ENCODE peak calls at places on chromosomes 3 and 15, in seven cellular contexts. One of them, this sample, is unnamed.
A peak's percentile ranks its signal among the peaks of the same experiment; 100 is the strongest.

GRCh38 chr3:57862894-57863293 is 106.8 kb downstream of the SLMAP start:
- DNase-seq in colonic mucosa: no peak
- DNase-seq in transverse colon: no peak
- DNase-seq in adipocyte: no peak
- DNase-seq in H1: no peak
- DNase-seq in aorta: no peak
- DNase-seq in body of pancreas: no peak
- DNase-seq in this sample: no peak

GRCh38 chr3:33287672-33288282 is 10.5 kb downstream of the FBXL2 start:
- DNase-seq in adipocyte: no peak
- DNase-seq in colonic mucosa: no peak
- DNase-seq in aorta: no peak
- DNase-seq in H1: no peak
- DNase-seq in transverse colon: no peak
- DNase-seq in body of pancreas: no peak
- DNase-seq in this sample: no peak

GRCh38 chr3:46893763-46894162 is 16.2 kb downstream of the PTH1R start:
- DNase-seq in body of pancreas: no peak
- DNase-seq in colonic mucosa: no peak
- DNase-seq in transverse colon: no peak
- DNase-seq in adipocyte: no peak
- DNase-seq in aorta: peak; percentile 43
- DNase-seq in H1: no peak
- DNase-seq in this sample: peak; percentile 63

GRCh38 chr3:169310190-169310918 is 353.2 kb downstream of the MECOM start:
- DNase-seq in adipocyte: no peak
- DNase-seq in colonic mucosa: no peak
- DNase-seq in body of pancreas: no peak
- DNase-seq in aorta: no peak
- DNase-seq in transverse colon: no peak
- DNase-seq in H1: no peak
- DNase-seq in this sample: no peak

GRCh38 chr3:140943781-140944547 is 2.3 kb downstream of the SLC25A36 start:
- DNase-seq in body of pancreas: no peak
- DNase-seq in aorta: no peak
- DNase-seq in H1: no peak
- DNase-seq in adipocyte: no peak
- DNase-seq in colonic mucosa: no peak
- DNase-seq in transverse colon: no peak
- DNase-seq in this sample: no peak

GRCh38 chr15:72953306-72953705 is 99.0 kb upstream of the NEO1 start:
- DNase-seq in transverse colon: no peak
- DNase-seq in aorta: no peak
- DNase-seq in body of pancreas: no peak
- DNase-seq in colonic mucosa: no peak
- DNase-seq in H1: no peak
- DNase-seq in adipocyte: no peak
- DNase-seq in this sample: no peak

GRCh38 chr15:80404057-80404718 is at the start of gene ARNT2:
- DNase-seq in aorta: no peak
- DNase-seq in colonic mucosa: no peak
- DNase-seq in adipocyte: peak; percentile 73
- DNase-seq in body of pancreas: peak; percentile 33
- DNase-seq in transverse colon: no peak
- DNase-seq in H1: no peak
- DNase-seq in this sample: peak; percentile 68

GRCh38 chr3:181808053-181808452 is 96.3 kb downstream of the SOX2 start:
- DNase-seq in adipocyte: no peak
- DNase-seq in body of pancreas: no peak
- DNase-seq in transverse colon: no peak
- DNase-seq in colonic mucosa: no peak
- DNase-seq in aorta: no peak
- DNase-seq in H1: no peak
- DNase-seq in this sample: no peak

GRCh38 chr3:182248349-182248880 is 536.7 kb downstream of the SOX2 start:
- DNase-seq in colonic mucosa: peak; percentile 18
- DNase-seq in adipocyte: peak; percentile 5
- DNase-seq in H1: no peak
- DNase-seq in aorta: no peak
- DNase-seq in body of pancreas: no peak
- DNase-seq in transverse colon: no peak
- DNase-seq in this sample: no peak

GRCh38 chr3:192921793-192922192 is 4.1 kb upstream of the MB21D2 start:
- DNase-seq in transverse colon: no peak
- DNase-seq in body of pancreas: no peak
- DNase-seq in H1: no peak
- DNase-seq in aorta: no peak
- DNase-seq in adipocyte: no peak
- DNase-seq in colonic mucosa: no peak
- DNase-seq in this sample: no peak

GRCh38 chr3:53694648-53695356 is 151.4 kb downstream of the CHDH start:
- DNase-seq in H1: no peak
- DNase-seq in adipocyte: no peak
- DNase-seq in transverse colon: no peak
- DNase-seq in body of pancreas: no peak
- DNase-seq in colonic mucosa: no peak
- DNase-seq in aorta: no peak
- DNase-seq in this sample: no peak

GRCh38 chr3:8539419-8539818 is 37.8 kb downstream of the LMCD1 start:
- DNase-seq in body of pancreas: no peak
- DNase-seq in adipocyte: peak; percentile 37
- DNase-seq in aorta: no peak
- DNase-seq in colonic mucosa: no peak
- DNase-seq in transverse colon: no peak
- DNase-seq in H1: no peak
- DNase-seq in this sample: no peak

GRCh38 chr3:153209596-153209995 is 47.6 kb downstream of the RAP2B start:
- DNase-seq in colonic mucosa: no peak
- DNase-seq in adipocyte: peak; percentile 54
- DNase-seq in transverse colon: no peak
- DNase-seq in body of pancreas: no peak
- DNase-seq in H1: peak; percentile 79
- DNase-seq in aorta: peak; percentile 66
- DNase-seq in this sample: no peak

GRCh38 chr15:27694506-27695077 is 404.5 kb downstream of the OCA2 start:
- DNase-seq in adipocyte: no peak
- DNase-seq in colonic mucosa: no peak
- DNase-seq in H1: no peak
- DNase-seq in body of pancreas: no peak
- DNase-seq in transverse colon: no peak
- DNase-seq in aorta: no peak
- DNase-seq in this sample: no peak

GRCh38 chr3:12532182-12532581 is 13.1 kb downstream of the MKRN2OS start:
- DNase-seq in H1: no peak
- DNase-seq in adipocyte: no peak
- DNase-seq in colonic mucosa: no peak
- DNase-seq in transverse colon: no peak
- DNase-seq in aorta: no peak
- DNase-seq in body of pancreas: no peak
- DNase-seq in this sample: no peak

GRCh38 chr3:10761583-10761982 is 54.4 kb upstream of the SLC6A11 start:
- DNase-seq in body of pancreas: no peak
- DNase-seq in adipocyte: no peak
- DNase-seq in H1: no peak
- DNase-seq in colonic mucosa: no peak
- DNase-seq in transverse colon: no peak
- DNase-seq in aorta: no peak
- DNase-seq in this sample: no peak

GRCh38 chr3:176663376-176663775 is 533.9 kb downstream of the TBL1XR1 start:
- DNase-seq in adipocyte: peak; percentile 28
- DNase-seq in transverse colon: no peak
- DNase-seq in body of pancreas: no peak
- DNase-seq in aorta: no peak
- DNase-seq in colonic mucosa: no peak
- DNase-seq in H1: no peak
- DNase-seq in this sample: no peak

GRCh38 chr3:49841126-49841525 is 15.2 kb downstream of the TRAIP start:
- DNase-seq in aorta: no peak
- DNase-seq in transverse colon: no peak
- DNase-seq in adipocyte: peak; percentile 12
- DNase-seq in H1: peak; percentile 9
- DNase-seq in body of pancreas: no peak
- DNase-seq in colonic mucosa: no peak
- DNase-seq in this sample: no peak

GRCh38 chr15:40755821-40756220 is 767 bp upstream of the RMDN3 start:
- DNase-seq in body of pancreas: no peak
- DNase-seq in colonic mucosa: no peak
- DNase-seq in H1: no peak
- DNase-seq in transverse colon: no peak
- DNase-seq in aorta: no peak
- DNase-seq in adipocyte: no peak
- DNase-seq in this sample: no peak

GRCh38 chr15:40754574-40754882 is 526 bp downstream of the RMDN3 start:
- DNase-seq in aorta: no peak
- DNase-seq in transverse colon: peak; percentile 54
- DNase-seq in H1: no peak
- DNase-seq in body of pancreas: peak; percentile 37
- DNase-seq in colonic mucosa: peak; percentile 48
- DNase-seq in adipocyte: peak; percentile 58
- DNase-seq in this sample: no peak

GRCh38 chr15:40759961-40760360 is 3.9 kb upstream of the GCHFR start:
- DNase-seq in H1: no peak
- DNase-seq in aorta: no peak
- DNase-seq in body of pancreas: no peak
- DNase-seq in adipocyte: no peak
- DNase-seq in transverse colon: no peak
- DNase-seq in colonic mucosa: no peak
- DNase-seq in this sample: no peak

GRCh38 chr15:40754883-40755815 is at the start of gene RMDN3:
- DNase-seq in colonic mucosa: peak; percentile 95
- DNase-seq in H1: peak; percentile 84
- DNase-seq in transverse colon: peak; percentile 95
- DNase-seq in aorta: peak; percentile 96
- DNase-seq in body of pancreas: peak; percentile 94
- DNase-seq in adipocyte: peak; percentile 99
- DNase-seq in this sample: peak; percentile 94

DNA sequence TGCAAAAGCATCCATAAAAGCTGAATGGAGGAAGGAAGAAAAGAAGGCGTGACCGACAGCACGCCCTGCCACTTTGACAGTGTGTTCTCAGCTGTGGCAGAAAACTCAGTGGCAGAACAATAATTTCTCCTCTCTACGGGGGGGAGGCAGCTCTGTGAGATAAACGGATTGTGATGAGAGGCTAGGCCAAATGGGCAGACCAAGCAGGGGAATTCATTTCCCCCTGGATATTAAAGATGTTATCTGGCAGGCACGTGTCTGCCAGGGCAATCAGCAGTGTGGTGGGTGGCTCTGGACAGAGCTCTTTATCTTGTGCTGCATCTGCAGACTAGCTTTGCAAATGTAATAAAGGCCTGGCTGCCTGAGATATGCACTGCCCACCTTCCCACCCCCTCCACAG is 1.9 kb upstream of the RMDN3 start:
- DNase-seq in aorta: no peak
- DNase-seq in colonic mucosa: no peak
- DNase-seq in H1: no peak
- DNase-seq in adipocyte: no peak
- DNase-seq in transverse colon: no peak
- DNase-seq in body of pancreas: no peak
- DNase-seq in this sample: no peak
- H3K4me1 ChIP-seq in aorta: no peaks in the 10 kb centered on the region
- H3K4me1 ChIP-seq in colonic mucosa: no peaks in the 10 kb centered on the region
- H3K4me1 ChIP-seq in H1: no peaks in the 10 kb centered on the region
- H3K4me1 ChIP-seq in adipocyte: peaks cover 10% of the 10 kb centered on the region
- H3K4me1 ChIP-seq in transverse colon: peaks cover 10% of the 10 kb centered on the region
- H3K4me1 ChIP-seq in body of pancreas: peaks cover 27% of the 10 kb centered on the region
- H3K4me1 ChIP-seq in this sample: no peaks in the 10 kb centered on the region

DNA sequence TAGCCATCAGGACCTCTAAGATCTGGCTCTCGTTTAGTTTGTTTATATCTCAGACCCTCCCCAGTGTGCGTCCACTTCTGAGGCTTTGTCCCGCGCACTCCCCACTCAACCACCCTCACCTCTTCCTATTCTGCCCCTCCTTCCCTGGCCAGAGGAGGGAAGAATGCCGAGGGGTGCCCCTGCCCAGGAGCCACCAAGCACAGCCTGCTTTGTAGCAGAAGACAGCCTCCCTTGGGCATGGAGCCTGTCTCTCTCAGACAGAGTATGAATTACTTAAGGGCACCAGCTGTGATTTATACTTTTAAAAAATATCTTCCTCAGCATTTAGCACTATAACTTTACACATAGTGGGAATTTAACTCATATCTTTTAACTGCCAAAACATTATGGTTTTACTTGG is 6.0 kb downstream of the TMEM266 start:
- DNase-seq in colonic mucosa: no peak
- DNase-seq in body of pancreas: no peak
- DNase-seq in aorta: no peak
- DNase-seq in transverse colon: no peak
- DNase-seq in H1: no peak
- DNase-seq in adipocyte: no peak
- DNase-seq in this sample: no peak
- H3K27me3 ChIP-seq in colonic mucosa: peaks cover 8% of the 10 kb centered on the region
- H3K27me3 ChIP-seq in body of pancreas: peaks cover 1% of the 10 kb centered on the region
- H3K27me3 ChIP-seq in aorta: no peaks in the 10 kb centered on the region
- H3K27me3 ChIP-seq in transverse colon: peaks cover 50% of the 10 kb centered on the region
- H3K27me3 ChIP-seq in H1: no peaks in the 10 kb centered on the region
- H3K27me3 ChIP-seq in adipocyte: peaks cover 77% of the 10 kb centered on the region
- H3K27me3 ChIP-seq in this sample: peaks cover 3% of the 10 kb centered on the region

DNA sequence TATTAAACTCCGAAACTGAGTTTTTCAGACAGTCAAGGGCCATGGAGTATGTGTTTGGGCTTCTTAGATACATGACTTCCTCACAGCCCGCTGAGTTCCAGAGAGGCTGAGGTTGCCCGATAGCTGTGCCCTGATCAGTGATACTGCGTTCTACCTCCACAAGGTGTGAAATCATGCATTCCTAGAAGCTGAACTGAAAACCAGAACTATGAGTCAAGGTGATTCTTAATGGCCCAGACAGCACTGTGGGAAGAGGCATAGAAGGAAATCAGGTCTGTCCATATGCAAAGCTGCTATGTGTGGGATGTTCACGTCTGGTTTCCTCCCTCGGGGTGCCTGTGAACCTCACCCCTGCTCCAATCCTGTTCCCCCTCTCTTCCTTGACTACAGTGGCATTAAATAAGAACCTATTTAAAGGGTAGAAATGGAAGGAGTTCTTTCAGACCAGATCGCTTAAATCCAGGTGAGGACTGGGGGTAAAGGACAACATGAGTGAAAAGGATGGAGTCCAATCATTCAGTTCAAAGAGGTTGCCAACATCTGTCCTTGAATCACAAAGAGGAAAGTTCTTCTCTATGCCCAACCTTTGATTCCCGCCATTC is 74.3 kb downstream of the MYO1E start:
- DNase-seq in aorta: no peak
- DNase-seq in body of pancreas: no peak
- DNase-seq in H1: no peak
- DNase-seq in colonic mucosa: no peak
- DNase-seq in adipocyte: no peak
- DNase-seq in transverse colon: no peak
- DNase-seq in this sample: no peak
- H3K4me1 ChIP-seq in aorta: peaks cover 4% of the 10 kb centered on the region
- H3K4me1 ChIP-seq in body of pancreas: peaks cover 11% of the 10 kb centered on the region
- H3K4me1 ChIP-seq in H1: peaks cover 9% of the 10 kb centered on the region
- H3K4me1 ChIP-seq in colonic mucosa: peaks cover 25% of the 10 kb centered on the region
- H3K4me1 ChIP-seq in adipocyte: peaks cover 48% of the 10 kb centered on the region
- H3K4me1 ChIP-seq in transverse colon: peaks cover 40% of the 10 kb centered on the region
- H3K4me1 ChIP-seq in this sample: peaks cover 19% of the 10 kb centered on the region

DNA sequence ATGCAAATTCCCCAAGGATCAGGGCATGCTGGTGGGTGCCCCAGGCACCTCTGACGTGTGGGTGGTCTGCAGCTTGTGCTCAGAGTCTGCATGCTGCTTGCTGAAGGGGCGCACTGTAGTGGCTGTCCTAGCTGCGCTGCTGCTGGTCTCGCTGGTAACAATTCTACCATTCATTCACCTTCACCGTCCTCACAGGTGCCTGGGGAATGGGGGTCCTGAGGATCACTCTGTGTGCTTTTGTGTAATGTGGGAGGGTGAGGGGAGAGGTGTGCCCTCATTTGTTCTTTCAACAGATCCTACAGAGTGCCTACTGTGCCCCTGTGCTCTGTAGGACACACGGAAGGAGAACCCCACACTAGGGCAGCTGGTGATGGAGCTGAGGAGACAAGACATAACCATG is 2.1 kb upstream of the ITGA11 start:
- DNase-seq in H1: no peak
- DNase-seq in colonic mucosa: peak; percentile 4
- DNase-seq in adipocyte: no peak
- DNase-seq in aorta: no peak
- DNase-seq in body of pancreas: no peak
- DNase-seq in transverse colon: no peak
- DNase-seq in this sample: no peak
- H3K27me3 ChIP-seq in H1: peaks cover 50% of the 10 kb centered on the region
- H3K27me3 ChIP-seq in colonic mucosa: peaks cover 27% of the 10 kb centered on the region
- H3K27me3 ChIP-seq in adipocyte: peaks cover 27% of the 10 kb centered on the region
- H3K27me3 ChIP-seq in aorta: no peaks in the 10 kb centered on the region
- H3K27me3 ChIP-seq in body of pancreas: no peaks in the 10 kb centered on the region
- H3K27me3 ChIP-seq in transverse colon: peaks cover 52% of the 10 kb centered on the region
- H3K27me3 ChIP-seq in this sample: no peaks in the 10 kb centered on the region

This sample was measured in right cardiac atrium.